ENCODE peak calls at places on chromosomes 16 and 17, in eight cellular contexts. One of them, this sample, is unnamed.

GRCh38 chr17:68562736-68563135 is 38.4 kb downstream of the FAM20A start:
- DNase-seq in IMR-90: no peak
- DNase-seq in neural progenitor cell: no peak
- DNase-seq in ascending aorta: no peak
- DNase-seq in PC-3: no peak
- DNase-seq in hepatocyte: no peak
- DNase-seq in tibial artery: no peak
- DNase-seq in GM12865: no peak
- DNase-seq in this sample: no peak

GRCh38 chr16:50724237-50724747 is 17.6 kb upstream of the CYLD start:
- DNase-seq in IMR-90: no peak
- DNase-seq in neural progenitor cell: no peak
- DNase-seq in ascending aorta: no peak
- DNase-seq in PC-3: no peak
- DNase-seq in hepatocyte: no peak
- DNase-seq in tibial artery: no peak
- DNase-seq in GM12865: peak; percentile 47
- DNase-seq in this sample: no peak

GRCh38 chr16:585351-585750 is 4.5 kb upstream of the RAB40C start:
- DNase-seq in IMR-90: no peak
- DNase-seq in neural progenitor cell: peak; percentile 56
- DNase-seq in ascending aorta: no peak
- DNase-seq in PC-3: no peak
- DNase-seq in hepatocyte: no peak
- DNase-seq in tibial artery: no peak
- DNase-seq in GM12865: no peak
- DNase-seq in this sample: no peak

GRCh38 chr16:20902426-20902825 is 1.9 kb downstream of the LYRM1 start:
- DNase-seq in IMR-90: no peak
- DNase-seq in neural progenitor cell: no peak
- DNase-seq in ascending aorta: no peak
- DNase-seq in PC-3: no peak
- DNase-seq in hepatocyte: no peak
- DNase-seq in tibial artery: no peak
- DNase-seq in GM12865: no peak
- DNase-seq in this sample: no peak

GRCh38 chr17:31373150-31374082 is 18.1 kb upstream of the RAB11FIP4 start:
- DNase-seq in IMR-90: peak; percentile 71
- DNase-seq in neural progenitor cell: peak; percentile 36
- DNase-seq in ascending aorta: no peak
- DNase-seq in PC-3: peak; percentile 62
- DNase-seq in hepatocyte: peak; percentile 57
- DNase-seq in tibial artery: no peak
- DNase-seq in GM12865: peak; percentile 70
- DNase-seq in this sample: peak; percentile 67

GRCh38 chr16:71367243-71367976 is 8.9 kb downstream of the CALB2 start:
- DNase-seq in IMR-90: peak; percentile 21
- DNase-seq in neural progenitor cell: peak; percentile 89
- DNase-seq in ascending aorta: no peak
- DNase-seq in PC-3: peak; percentile 52
- DNase-seq in hepatocyte: peak; percentile 69
- DNase-seq in tibial artery: no peak
- DNase-seq in GM12865: peak; percentile 45
- DNase-seq in this sample: peak; percentile 55

GRCh38 chr17:37530420-37530819 is 40.7 kb downstream of the DUSP14 start:
- DNase-seq in IMR-90: peak; percentile 67
- DNase-seq in neural progenitor cell: no peak
- DNase-seq in ascending aorta: no peak
- DNase-seq in PC-3: no peak
- DNase-seq in hepatocyte: no peak
- DNase-seq in tibial artery: no peak
- DNase-seq in GM12865: no peak
- DNase-seq in this sample: peak; percentile 33

GRCh38 chr17:60618854-60619253 is 18.9 kb downstream of the PPM1D start:
- DNase-seq in IMR-90: peak; percentile 61
- DNase-seq in neural progenitor cell: no peak
- DNase-seq in ascending aorta: no peak
- DNase-seq in PC-3: no peak
- DNase-seq in hepatocyte: no peak
- DNase-seq in tibial artery: no peak
- DNase-seq in GM12865: no peak
- DNase-seq in this sample: no peak

GRCh38 chr16:1494129-1494640 is 1.0 kb downstream of the TELO2 start:
- DNase-seq in IMR-90: peak; percentile 69
- DNase-seq in neural progenitor cell: peak; percentile 48
- DNase-seq in ascending aorta: no peak
- DNase-seq in PC-3: peak; percentile 60
- DNase-seq in hepatocyte: peak; percentile 55
- DNase-seq in tibial artery: peak; percentile 81
- DNase-seq in GM12865: peak; percentile 42
- DNase-seq in this sample: peak; percentile 83

GRCh38 chr16:58442547-58442946 is 50.3 kb downstream of the GINS3 start:
- DNase-seq in IMR-90: no peak
- DNase-seq in neural progenitor cell: no peak
- DNase-seq in ascending aorta: no peak
- DNase-seq in PC-3: no peak
- DNase-seq in hepatocyte: no peak
- DNase-seq in tibial artery: no peak
- DNase-seq in GM12865: no peak
- DNase-seq in this sample: no peak

GRCh38 chr16:87445486-87445885 is 47.3 kb downstream of the ZCCHC14 start:
- DNase-seq in IMR-90: peak; percentile 63
- DNase-seq in neural progenitor cell: no peak
- DNase-seq in ascending aorta: no peak
- DNase-seq in PC-3: no peak
- DNase-seq in hepatocyte: no peak
- DNase-seq in tibial artery: no peak
- DNase-seq in GM12865: no peak
- DNase-seq in this sample: no peak

GRCh38 chr17:28097901-28098300 is 55.4 kb downstream of the NLK start:
- DNase-seq in IMR-90: no peak
- DNase-seq in neural progenitor cell: no peak
- DNase-seq in ascending aorta: no peak
- DNase-seq in PC-3: peak; percentile 19
- DNase-seq in hepatocyte: no peak
- DNase-seq in tibial artery: no peak
- DNase-seq in GM12865: peak; percentile 31
- DNase-seq in this sample: no peak

GRCh38 chr17:12953126-12953525 is 64.7 kb downstream of the ELAC2 start:
- DNase-seq in IMR-90: no peak
- DNase-seq in neural progenitor cell: no peak
- DNase-seq in ascending aorta: no peak
- DNase-seq in PC-3: no peak
- DNase-seq in hepatocyte: no peak
- DNase-seq in tibial artery: no peak
- DNase-seq in GM12865: no peak
- DNase-seq in this sample: no peak

GRCh38 chr16:1696863-1697262 is 9.1 kb upstream of the MAPK8IP3 start:
- DNase-seq in IMR-90: no peak
- DNase-seq in neural progenitor cell: no peak
- DNase-seq in ascending aorta: no peak
- DNase-seq in PC-3: peak; percentile 83
- DNase-seq in hepatocyte: no peak
- DNase-seq in tibial artery: no peak
- DNase-seq in GM12865: no peak
- DNase-seq in this sample: peak; percentile 26

GRCh38 chr17:76017481-76018339 is 9.4 kb downstream of the EVPL start:
- DNase-seq in IMR-90: no peak
- DNase-seq in neural progenitor cell: no peak
- DNase-seq in ascending aorta: no peak
- DNase-seq in PC-3: no peak
- DNase-seq in hepatocyte: no peak
- DNase-seq in tibial artery: no peak
- DNase-seq in GM12865: no peak
- DNase-seq in this sample: no peak

GRCh38 chr17:81911969-81912368 is 770 bp upstream of the PCYT2 start:
- DNase-seq in IMR-90: no peak
- DNase-seq in neural progenitor cell: no peak
- DNase-seq in ascending aorta: no peak
- DNase-seq in PC-3: no peak
- DNase-seq in hepatocyte: no peak
- DNase-seq in tibial artery: no peak
- DNase-seq in GM12865: no peak
- DNase-seq in this sample: no peak

GRCh38 chr16:88202207-88202745 is 180.5 kb upstream of the ZNF469 start:
- DNase-seq in IMR-90: no peak
- DNase-seq in neural progenitor cell: no peak
- DNase-seq in ascending aorta: no peak
- DNase-seq in PC-3: no peak
- DNase-seq in hepatocyte: no peak
- DNase-seq in tibial artery: peak; percentile 59
- DNase-seq in GM12865: no peak
- DNase-seq in this sample: no peak

GRCh38 chr16:55283776-55284717 is 40.0 kb upstream of the IRX6 start:
- DNase-seq in IMR-90: no peak
- DNase-seq in neural progenitor cell: no peak
- DNase-seq in ascending aorta: no peak
- DNase-seq in PC-3: no peak
- DNase-seq in hepatocyte: no peak
- DNase-seq in tibial artery: no peak
- DNase-seq in GM12865: no peak
- DNase-seq in this sample: no peak

GRCh38 chr17:67862614-67863217 is 37.4 kb downstream of the BPTF start:
- DNase-seq in IMR-90: no peak
- DNase-seq in neural progenitor cell: peak; percentile 7
- DNase-seq in ascending aorta: no peak
- DNase-seq in PC-3: peak; percentile 21
- DNase-seq in hepatocyte: no peak
- DNase-seq in tibial artery: no peak
- DNase-seq in GM12865: no peak
- DNase-seq in this sample: no peak

GRCh38 chr17:19567216-19568015 is 33.8 kb downstream of the SLC47A1 start:
- DNase-seq in IMR-90: no peak
- DNase-seq in neural progenitor cell: no peak
- DNase-seq in ascending aorta: no peak
- DNase-seq in PC-3: no peak
- DNase-seq in hepatocyte: no peak
- DNase-seq in tibial artery: no peak
- DNase-seq in GM12865: no peak
- DNase-seq in this sample: no peak
- TF ChIP-seq CTCF in IMR-90: no peak
- TF ChIP-seq CTCF in neural progenitor cell: peak; percentile 15
- TF ChIP-seq CTCF in ascending aorta: no peak
- TF ChIP-seq CTCF in PC-3: peak; percentile 29
- TF ChIP-seq CTCF in hepatocyte: no peak
- TF ChIP-seq CTCF in tibial artery: no peak
- TF ChIP-seq CTCF in GM12865: no peak
- TF ChIP-seq CTCF in this sample: no peak

DNA sequence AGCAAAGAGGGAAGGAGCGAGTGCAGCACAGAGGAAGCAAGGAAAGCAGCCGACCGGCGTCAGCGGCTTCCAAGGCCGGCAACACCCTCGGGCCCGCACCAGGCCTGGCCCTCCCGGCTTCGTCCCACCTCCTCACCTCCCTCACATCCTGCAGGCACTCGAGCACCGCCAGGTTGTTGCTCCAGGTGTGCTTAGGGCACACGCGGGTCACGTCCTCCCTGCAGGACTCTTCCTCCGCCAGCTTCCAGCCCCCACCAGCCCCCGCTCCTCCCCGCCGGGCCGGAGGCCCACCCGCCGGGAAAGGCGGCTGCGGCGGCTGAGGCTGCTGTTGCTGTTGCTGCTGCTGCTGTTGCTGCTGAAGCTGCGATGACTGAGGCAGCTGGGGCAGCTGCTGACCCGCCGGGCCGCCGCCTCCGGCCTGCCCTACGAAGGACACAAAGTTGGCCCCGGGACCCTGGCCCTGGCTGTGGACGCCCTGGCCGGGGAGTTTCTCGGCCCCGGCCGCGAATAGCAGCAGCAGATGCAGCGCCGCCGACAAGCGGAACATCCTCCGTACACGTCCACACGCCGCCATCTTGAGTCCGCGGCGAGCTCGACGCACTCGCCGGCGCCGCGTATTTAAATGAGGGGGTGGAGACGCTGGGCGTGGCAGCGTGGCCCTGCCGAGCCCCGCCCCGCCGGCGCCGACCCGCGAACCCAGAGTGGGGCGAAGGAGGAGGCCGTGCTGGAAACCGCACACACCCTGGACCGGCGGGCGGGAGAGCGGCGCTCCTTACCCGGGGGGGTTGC is at the start of gene GLG1:
- DNase-seq in IMR-90: peak; percentile 89
- DNase-seq in neural progenitor cell: peak; percentile 97
- DNase-seq in ascending aorta: peak; percentile 53
- DNase-seq in PC-3: peak; percentile 86
- DNase-seq in hepatocyte: peak; percentile 97
- DNase-seq in tibial artery: peak; percentile 94
- DNase-seq in GM12865: peak; percentile 95
- DNase-seq in this sample: peak; percentile 83
- TF ChIP-seq CTCF in IMR-90: no peak
- TF ChIP-seq CTCF in neural progenitor cell: no peak
- TF ChIP-seq CTCF in ascending aorta: no peak
- TF ChIP-seq CTCF in PC-3: no peak
- TF ChIP-seq CTCF in hepatocyte: peak; percentile 8
- TF ChIP-seq CTCF in tibial artery: no peak
- TF ChIP-seq CTCF in GM12865: no peak
- TF ChIP-seq CTCF in this sample: no peak

DNA sequence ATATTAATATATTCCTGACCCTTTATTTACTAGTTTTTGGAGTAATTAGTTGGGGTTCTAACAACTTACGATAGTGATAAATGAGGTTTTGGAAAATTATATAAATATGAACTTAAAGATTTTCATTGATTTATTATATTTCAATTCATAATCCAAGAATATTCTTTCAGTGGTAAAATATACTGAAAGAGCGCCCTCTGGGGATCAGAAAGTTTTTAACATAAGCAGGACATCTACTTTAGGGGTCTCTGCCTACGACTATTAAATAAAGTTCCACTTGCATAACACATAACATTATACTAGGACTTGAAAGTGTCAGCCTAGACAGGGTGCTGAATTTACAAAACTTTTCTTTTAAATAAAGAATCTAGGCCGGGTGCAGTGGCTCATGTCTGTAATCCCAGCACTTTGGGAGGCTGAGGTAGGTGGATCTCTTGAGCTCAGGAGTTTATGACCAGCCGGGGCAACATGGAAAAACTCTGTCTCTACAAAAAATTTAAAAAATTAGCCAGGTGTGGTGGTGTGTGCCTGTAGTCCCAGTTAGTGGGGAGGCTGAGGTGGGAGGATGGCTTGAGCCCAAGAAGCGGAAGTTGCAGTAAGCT is 15.6 kb downstream of the RFWD3 start:
- DNase-seq in IMR-90: no peak
- DNase-seq in neural progenitor cell: peak; percentile 9
- DNase-seq in ascending aorta: no peak
- DNase-seq in PC-3: peak; percentile 17
- DNase-seq in hepatocyte: peak; percentile 26
- DNase-seq in tibial artery: no peak
- DNase-seq in GM12865: no peak
- DNase-seq in this sample: no peak
- TF ChIP-seq CTCF in IMR-90: peak; percentile 50
- TF ChIP-seq CTCF in neural progenitor cell: peak; percentile 65
- TF ChIP-seq CTCF in ascending aorta: no peak
- TF ChIP-seq CTCF in PC-3: peak; percentile 55
- TF ChIP-seq CTCF in hepatocyte: peak; percentile 63
- TF ChIP-seq CTCF in tibial artery: no peak
- TF ChIP-seq CTCF in GM12865: peak; percentile 29
- TF ChIP-seq CTCF in this sample: peak; percentile 85

DNA sequence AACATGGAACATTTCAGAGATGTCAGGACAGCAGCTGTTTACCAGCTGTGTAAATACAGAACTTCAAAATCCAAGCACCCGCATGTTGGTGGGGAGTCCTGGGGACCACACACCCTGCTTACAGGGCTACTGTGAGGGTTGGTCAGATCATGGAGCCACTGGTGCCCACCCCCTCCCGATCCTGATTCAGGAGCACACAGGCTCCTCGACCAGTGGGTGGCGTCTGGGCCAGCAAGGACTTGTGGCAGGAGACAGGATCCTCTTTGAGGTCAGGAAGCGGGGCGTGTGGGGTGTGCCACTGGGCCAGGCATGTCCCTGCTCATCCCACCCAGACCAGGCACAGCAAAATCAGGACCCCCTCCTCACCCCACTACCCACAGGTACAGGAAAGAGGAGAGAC is 83.6 kb downstream of the SDK2 start:
- DNase-seq in IMR-90: no peak
- DNase-seq in neural progenitor cell: peak; percentile 45
- DNase-seq in ascending aorta: no peak
- DNase-seq in PC-3: no peak
- DNase-seq in hepatocyte: no peak
- DNase-seq in tibial artery: no peak
- DNase-seq in GM12865: no peak
- DNase-seq in this sample: no peak
- TF ChIP-seq CTCF in IMR-90: no peak
- TF ChIP-seq CTCF in neural progenitor cell: peak; percentile 23
- TF ChIP-seq CTCF in ascending aorta: no peak
- TF ChIP-seq CTCF in PC-3: peak; percentile 30
- TF ChIP-seq CTCF in hepatocyte: no peak
- TF ChIP-seq CTCF in tibial artery: no peak
- TF ChIP-seq CTCF in GM12865: no peak
- TF ChIP-seq CTCF in this sample: no peak